ENCODE peak calls at places on chromosomes 3 and 15, in six cellular contexts. One of them, this sample, is unnamed.

GRCh38 chr3:64902991-64903390 is 215.2 kb upstream of the ADAMTS9 start:
- DNase-seq in GM23248: peak; percentile 11
- DNase-seq in Caco-2: no peak
- DNase-seq in mammary epithelial cell: no peak
- DNase-seq in A549: no peak
- DNase-seq in DND-41: no peak
- DNase-seq in this sample: no peak

GRCh38 chr3:143571548-143571947 is 276.7 kb downstream of the SLC9A9 start:
- DNase-seq in mammary epithelial cell: no peak
- DNase-seq in GM23248: peak; percentile 33
- DNase-seq in DND-41: no peak
- DNase-seq in A549: no peak
- DNase-seq in Caco-2: no peak
- DNase-seq in this sample: no peak

GRCh38 chr3:63842127-63842526 is 21.5 kb downstream of the THOC7 start:
- DNase-seq in A549: no peak
- DNase-seq in GM23248: no peak
- DNase-seq in DND-41: no peak
- DNase-seq in Caco-2: no peak
- DNase-seq in mammary epithelial cell: no peak
- DNase-seq in this sample: no peak

GRCh38 chr15:99324082-99324620 is 72.9 kb downstream of the LRRC28 start:
- DNase-seq in Caco-2: no peak
- DNase-seq in mammary epithelial cell: peak; percentile 85
- DNase-seq in A549: peak; percentile 51
- DNase-seq in GM23248: peak; percentile 93
- DNase-seq in DND-41: no peak
- DNase-seq in this sample: no peak

GRCh38 chr3:174270841-174271240 is 588.3 kb upstream of the NAALADL2 start:
- DNase-seq in GM23248: peak; percentile 88
- DNase-seq in DND-41: no peak
- DNase-seq in A549: no peak
- DNase-seq in Caco-2: no peak
- DNase-seq in mammary epithelial cell: peak; percentile 6
- DNase-seq in this sample: no peak

GRCh38 chr3:143035466-143036214 is 34.3 kb downstream of the U2SURP start:
- DNase-seq in mammary epithelial cell: no peak
- DNase-seq in DND-41: no peak
- DNase-seq in GM23248: peak; percentile 69
- DNase-seq in Caco-2: no peak
- DNase-seq in A549: no peak
- DNase-seq in this sample: no peak

GRCh38 chr3:72996473-72997333 is at the start of gene PPP4R2:
- DNase-seq in GM23248: peak; percentile 96
- DNase-seq in mammary epithelial cell: peak; percentile 86
- DNase-seq in Caco-2: peak; percentile 90
- DNase-seq in A549: peak; percentile 72
- DNase-seq in DND-41: peak; percentile 94
- DNase-seq in this sample: peak; percentile 88

GRCh38 chr3:143775401-143775970 is 72.8 kb downstream of the SLC9A9 start:
- DNase-seq in Caco-2: no peak
- DNase-seq in GM23248: peak; percentile 65
- DNase-seq in mammary epithelial cell: peak; percentile 44
- DNase-seq in A549: peak; percentile 65
- DNase-seq in DND-41: peak; percentile 27
- DNase-seq in this sample: no peak

GRCh38 chr3:100947119-100947518 is 46.1 kb downstream of the ABI3BP start:
- DNase-seq in GM23248: peak; percentile 14
- DNase-seq in A549: no peak
- DNase-seq in Caco-2: no peak
- DNase-seq in DND-41: no peak
- DNase-seq in mammary epithelial cell: no peak
- DNase-seq in this sample: no peak

GRCh38 chr3:184305577-184305976 is 6.5 kb downstream of the PSMD2 start:
- DNase-seq in Caco-2: no peak
- DNase-seq in GM23248: peak; percentile 43
- DNase-seq in mammary epithelial cell: no peak
- DNase-seq in A549: no peak
- DNase-seq in DND-41: no peak
- DNase-seq in this sample: no peak

GRCh38 chr3:20078194-20078709 is 38.0 kb downstream of the KAT2B start:
- DNase-seq in DND-41: no peak
- DNase-seq in GM23248: no peak
- DNase-seq in mammary epithelial cell: no peak
- DNase-seq in Caco-2: no peak
- DNase-seq in A549: no peak
- DNase-seq in this sample: no peak

GRCh38 chr3:4332574-4332973 is 29.4 kb downstream of the SETMAR start:
- DNase-seq in A549: no peak
- DNase-seq in DND-41: no peak
- DNase-seq in Caco-2: no peak
- DNase-seq in GM23248: no peak
- DNase-seq in mammary epithelial cell: no peak
- DNase-seq in this sample: no peak
- H3K4me3 ChIP-seq in A549: no peak overlapping the region
- H3K4me3 ChIP-seq in DND-41: no peak overlapping the region
- H3K4me3 ChIP-seq in Caco-2: no peak overlapping the region
- H3K4me3 ChIP-seq in GM23248: no peak overlapping the region
- H3K4me3 ChIP-seq in mammary epithelial cell: no peak overlapping the region
- H3K4me3 ChIP-seq in this sample: no peak overlapping the region

GRCh38 chr3:61960976-61961375 is 399.6 kb downstream of the PTPRG start:
- DNase-seq in GM23248: peak; percentile 13
- DNase-seq in DND-41: no peak
- DNase-seq in mammary epithelial cell: peak; percentile 18
- DNase-seq in Caco-2: no peak
- DNase-seq in A549: no peak
- DNase-seq in this sample: no peak
- H3K4me1 ChIP-seq in GM23248: peaks cover 18% of the 10 kb centered on the region
- H3K4me1 ChIP-seq in DND-41: no peaks in the 10 kb centered on the region
- H3K4me1 ChIP-seq in mammary epithelial cell: peaks cover 31% of the 10 kb centered on the region
- H3K4me1 ChIP-seq in Caco-2: peaks cover 24% of the 10 kb centered on the region
- H3K4me1 ChIP-seq in A549: peaks cover 2% of the 10 kb centered on the region
- H3K4me1 ChIP-seq in this sample: no peaks in the 10 kb centered on the region

DNA sequence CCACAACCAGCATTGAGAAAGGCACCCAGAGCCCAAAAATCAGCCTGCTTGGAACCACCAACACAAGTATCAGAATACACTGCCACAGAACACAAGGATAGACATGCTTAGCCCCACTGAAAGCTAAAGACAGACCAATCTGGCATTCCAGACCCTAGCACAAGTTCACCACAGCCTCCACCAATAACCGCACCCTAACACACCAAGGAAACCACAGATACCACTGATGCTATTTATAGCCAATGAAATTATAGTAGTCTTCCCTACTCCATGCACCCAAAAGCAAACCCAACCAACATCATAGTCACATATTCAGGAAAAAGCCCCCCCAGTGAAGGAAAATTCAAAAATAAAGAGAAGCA is 83.9 kb upstream of the STT3B start:
- DNase-seq in DND-41: no peak
- DNase-seq in GM23248: no peak
- DNase-seq in mammary epithelial cell: no peak
- DNase-seq in Caco-2: no peak
- DNase-seq in A549: no peak
- DNase-seq in this sample: no peak
- H3K4me3 ChIP-seq in DND-41: no peak overlapping the region
- H3K4me3 ChIP-seq in GM23248: no peak overlapping the region
- H3K4me3 ChIP-seq in mammary epithelial cell: no peak overlapping the region
- H3K4me3 ChIP-seq in Caco-2: no peak overlapping the region
- H3K4me3 ChIP-seq in A549: no peak overlapping the region
- H3K4me3 ChIP-seq in this sample: no peak overlapping the region

GRCh38 chr3:194139085-194139976 is 3.4 kb downstream of the HES1 start:
- DNase-seq in Caco-2: peak; percentile 81
- DNase-seq in mammary epithelial cell: peak; percentile 96
- DNase-seq in A549: no peak
- DNase-seq in DND-41: peak; percentile 58
- DNase-seq in GM23248: peak; percentile 88
- DNase-seq in this sample: no peak

GRCh38 chr3:194138732-194139084 is 2.8 kb downstream of the HES1 start:
- DNase-seq in A549: no peak
- DNase-seq in DND-41: no peak
- DNase-seq in mammary epithelial cell: no peak
- DNase-seq in GM23248: peak; percentile 58
- DNase-seq in Caco-2: no peak
- DNase-seq in this sample: no peak

GRCh38 chr3:194137314-194138097 is 1.6 kb downstream of the HES1 start:
- DNase-seq in DND-41: peak; percentile 61
- DNase-seq in GM23248: peak; percentile 79
- DNase-seq in A549: no peak
- DNase-seq in Caco-2: peak; percentile 69
- DNase-seq in mammary epithelial cell: peak; percentile 64
- DNase-seq in this sample: peak; percentile 9

GRCh38 chr3:194136519-194137313 is 768 bp downstream of the HES1 start:
- DNase-seq in GM23248: peak; percentile 89
- DNase-seq in A549: no peak
- DNase-seq in DND-41: peak; percentile 73
- DNase-seq in Caco-2: peak; percentile 46
- DNase-seq in mammary epithelial cell: no peak
- DNase-seq in this sample: peak; percentile 21

GRCh38 chr3:194138098-194138474 is 2.1 kb downstream of the HES1 start:
- DNase-seq in GM23248: no peak
- DNase-seq in A549: no peak
- DNase-seq in mammary epithelial cell: peak; percentile 54
- DNase-seq in Caco-2: no peak
- DNase-seq in DND-41: no peak
- DNase-seq in this sample: no peak
- H3K4me1 ChIP-seq in GM23248: peaks cover 48% of the 10 kb centered on the region
- H3K4me1 ChIP-seq in A549: peaks cover 45% of the 10 kb centered on the region
- H3K4me1 ChIP-seq in mammary epithelial cell: peaks cover 63% of the 10 kb centered on the region
- H3K4me1 ChIP-seq in Caco-2: peaks cover 36% of the 10 kb centered on the region
- H3K4me1 ChIP-seq in DND-41: peaks cover 93% of the 10 kb centered on the region
- H3K4me1 ChIP-seq in this sample: peaks cover 42% of the 10 kb centered on the region

GRCh38 chr15:31010036-31010435 is 18.6 kb upstream of the MTMR10 start:
- DNase-seq in Caco-2: no peak
- DNase-seq in mammary epithelial cell: peak; percentile 55
- DNase-seq in A549: no peak
- DNase-seq in DND-41: no peak
- DNase-seq in GM23248: no peak
- DNase-seq in this sample: no peak

GRCh38 chr15:30999729-31000128 is 8.3 kb upstream of the MTMR10 start:
- DNase-seq in mammary epithelial cell: no peak
- DNase-seq in DND-41: no peak
- DNase-seq in Caco-2: no peak
- DNase-seq in A549: no peak
- DNase-seq in GM23248: no peak
- DNase-seq in this sample: no peak

GRCh38 chr15:31005660-31006059 is 14.2 kb upstream of the MTMR10 start:
- DNase-seq in DND-41: no peak
- DNase-seq in A549: no peak
- DNase-seq in GM23248: no peak
- DNase-seq in mammary epithelial cell: no peak
- DNase-seq in Caco-2: no peak
- DNase-seq in this sample: no peak

GRCh38 chr15:31001702-31002101 is 10.3 kb upstream of the MTMR10 start:
- DNase-seq in DND-41: no peak
- DNase-seq in GM23248: no peak
- DNase-seq in Caco-2: no peak
- DNase-seq in mammary epithelial cell: peak; percentile 68
- DNase-seq in A549: no peak
- DNase-seq in this sample: no peak

GRCh38 chr15:31004220-31004733 is 12.8 kb upstream of the MTMR10 start:
- DNase-seq in DND-41: no peak
- DNase-seq in mammary epithelial cell: no peak
- DNase-seq in A549: no peak
- DNase-seq in GM23248: no peak
- DNase-seq in Caco-2: no peak
- DNase-seq in this sample: no peak
- H3K4me3 ChIP-seq in DND-41: no peak overlapping the region
- H3K4me3 ChIP-seq in mammary epithelial cell: no peak overlapping the region
- H3K4me3 ChIP-seq in A549: no peak overlapping the region
- H3K4me3 ChIP-seq in GM23248: no peak overlapping the region
- H3K4me3 ChIP-seq in Caco-2: no peak overlapping the region
- H3K4me3 ChIP-seq in this sample: no peak overlapping the region

This sample was measured in CD8-positive, alpha-beta memory T cell.